ENCODE peak calls at places on chromosomes 3 and 15, in eight cellular contexts. C is stomach, V is tibial nerve, M is fibroblast of pulmonary artery, D is endodermal cell, L is A549, B is AG09309, Z is HCT116. O is an unnamed sample.

GRCh38 chr3:36295206-36295760 is 85.0 kb upstream of the STAC start:
- DNase-seq in C (no peak), V (no peak), M (peak), D (no peak), L (no peak), B (no peak), Z (no peak), O (no peak)

GRCh38 chr3:167669699-167670098 is 16.0 kb upstream of the WDR49 start:
- DNase-seq in C (no peak), V (no peak), M (no peak), D (no peak), L (no peak), B (no peak), Z (no peak), O (no peak)

GRCh38 chr3:177371903-177372302 is 174.6 kb upstream of the TBL1XR1 start:
- DNase-seq in C (no peak), V (no peak), M (no peak), D (no peak), L (no peak), B (no peak), Z (no peak), O (no peak)

GRCh38 chr3:123330441-123330991 is 118.4 kb downstream of the ADCY5 start:
- DNase-seq in C (no peak), V (no peak), M (peak), D (no peak), L (no peak), B (no peak), Z (no peak), O (no peak)

GRCh38 chr15:62933388-62933787 is 109.2 kb upstream of the TPM1 start:
- DNase-seq in C (no peak), V (no peak), M (peak), D (no peak), L (no peak), B (no peak), Z (no peak), O (no peak)

GRCh38 chr3:45555666-45556065 is 38.9 kb upstream of the LIMD1 start:
- DNase-seq in C (no peak), V (no peak), M (no peak), D (peak), L (no peak), B (no peak), Z (no peak), O (no peak)

GRCh38 chr15:36612063-36612788 is 32.8 kb downstream of the CDIN1 start:
- DNase-seq in C (no peak), V (no peak), M (peak), D (no peak), L (peak), B (peak), Z (peak), O (peak)

GRCh38 chr15:74311734-74312444 is 55.6 kb downstream of the CYP11A1 start:
- DNase-seq in C (no peak), V (no peak), M (peak), D (peak), L (peak), B (no peak), Z (peak), O (no peak)

GRCh38 chr15:66882251-66883020 is 180.4 kb downstream of the SMAD6 start:
- DNase-seq in C (no peak), V (no peak), M (peak), D (peak), L (no peak), B (peak), Z (no peak), O (no peak)

DNA sequence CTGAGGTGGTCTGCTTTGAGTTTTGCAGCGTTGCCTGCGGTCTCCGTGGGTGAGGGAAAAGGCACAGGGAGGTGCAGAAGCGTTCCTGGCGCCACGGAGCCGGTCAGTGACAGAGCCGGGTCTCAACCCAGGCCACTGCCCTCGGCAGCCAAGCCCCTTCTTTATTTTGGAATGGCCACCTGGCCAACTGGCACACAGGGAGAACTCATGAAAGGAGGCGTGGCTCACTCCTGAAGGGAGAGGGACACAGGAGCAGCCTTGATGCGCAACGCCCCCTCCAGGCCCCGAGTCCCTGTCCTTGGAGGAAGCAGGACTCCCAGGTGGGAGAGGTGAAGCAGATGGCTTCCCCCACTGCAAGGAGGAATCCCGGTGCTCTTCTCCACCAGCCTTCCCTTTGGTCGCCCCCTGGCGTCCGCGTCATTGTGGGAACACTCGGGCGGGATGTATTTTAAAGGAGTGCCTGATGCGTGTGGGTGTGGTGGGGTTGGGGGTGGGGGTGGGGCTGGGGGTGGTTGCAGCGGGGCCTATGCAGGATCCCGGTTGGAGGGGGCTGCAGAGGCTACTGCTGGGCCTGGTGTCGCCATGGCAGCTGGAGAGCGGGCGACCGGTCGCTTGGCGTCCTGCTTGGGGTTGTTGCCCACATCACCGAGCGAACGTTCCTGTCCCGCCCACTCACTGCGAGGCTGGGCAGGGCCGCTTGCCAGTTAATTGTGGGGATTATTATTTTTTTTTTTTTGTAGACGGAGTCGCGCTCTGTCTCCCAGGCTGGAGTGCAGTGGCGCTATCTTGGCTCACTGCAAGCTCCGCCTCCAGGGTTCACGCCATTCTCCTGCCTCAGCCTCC is 32.6 kb downstream of the APBA2 start:
- DNase-seq in C (no peak), V (no peak), M (peak), D (peak), L (peak), B (no peak), Z (peak), O (no peak)
- TF ChIP-seq CTCF in C (no peak), V (no peak), M (peak), D (peak), L (peak), B (no peak), Z (peak), O (no peak)

GRCh38 chr3:105364113-105364512 is 2.6 kb upstream of the ALCAM start:
- DNase-seq in C (no peak), V (no peak), M (peak), D (no peak), L (no peak), B (no peak), Z (no peak), O (no peak)

GRCh38 chr3:105365171-105365535 is 1.6 kb upstream of the ALCAM start:
- DNase-seq in C (no peak), V (no peak), M (no peak), D (no peak), L (no peak), B (no peak), Z (no peak), O (no peak)

GRCh38 chr3:105359098-105359762 is 7.5 kb upstream of the ALCAM start:
- DNase-seq in C (no peak), V (no peak), M (peak), D (no peak), L (no peak), B (no peak), Z (no peak), O (no peak)

GRCh38 chr3:105365536-105366301 is 990 bp upstream of the ALCAM start:
- DNase-seq in C (peak), V (no peak), M (peak), D (peak), L (peak), B (no peak), Z (no peak), O (no peak)

GRCh38 chr3:105362021-105362665 is 4.6 kb upstream of the ALCAM start:
- DNase-seq in C (no peak), V (no peak), M (peak), D (no peak), L (no peak), B (no peak), Z (no peak), O (no peak)
- H3K4me3 ChIP-seq in C (no peak), V (no peak), M (no peak), D (no peak), L (no peak), B (no peak), Z (no peak), O (no peak)

GRCh38 chr15:71572452-71573053 is 237.8 kb upstream of the NR2E3 start:
- DNase-seq in C (peak), V (no peak), M (peak), D (peak), L (peak), B (no peak), Z (peak), O (no peak)

GRCh38 chr15:71571641-71572040 is 238.7 kb upstream of the NR2E3 start:
- DNase-seq in C (no peak), V (no peak), M (no peak), D (no peak), L (no peak), B (no peak), Z (no peak), O (no peak)

GRCh38 chr15:71577071-71577470 is 233.3 kb upstream of the NR2E3 start:
- DNase-seq in C (no peak), V (no peak), M (no peak), D (no peak), L (no peak), B (no peak), Z (no peak), O (no peak)

GRCh38 chr15:71573599-71573998 is 236.8 kb upstream of the NR2E3 start:
- DNase-seq in C (no peak), V (no peak), M (no peak), D (no peak), L (no peak), B (no peak), Z (no peak), O (no peak)

DNA sequence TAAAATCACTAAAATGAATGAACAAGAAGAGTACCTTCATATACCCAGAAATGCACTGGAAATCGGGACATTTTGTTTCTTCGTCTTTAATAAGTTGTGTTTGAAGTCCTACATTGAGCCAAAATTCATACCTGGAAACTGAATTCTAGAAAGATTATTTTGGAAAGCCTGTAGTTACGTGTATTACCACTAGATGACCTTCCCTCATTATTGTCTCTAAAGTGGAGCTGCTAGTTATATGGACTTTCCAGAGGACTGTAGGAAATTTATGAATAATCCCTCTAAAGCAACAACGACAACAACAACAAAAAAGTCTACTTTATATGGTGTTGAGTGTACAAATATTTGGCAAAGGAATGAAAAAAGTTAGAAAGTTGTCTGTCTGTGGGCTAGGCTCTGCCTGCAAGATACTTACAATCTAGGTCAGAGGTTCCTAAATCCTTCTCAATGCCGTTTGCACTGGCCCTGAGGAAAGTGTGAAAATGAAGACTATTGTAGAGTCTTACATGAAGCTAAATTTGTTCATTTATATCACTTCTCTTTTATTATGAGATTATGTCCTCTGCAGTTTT is 234.8 kb upstream of the NR2E3 start:
- DNase-seq in C (no peak), V (no peak), M (peak), D (no peak), L (peak), B (no peak), Z (no peak), O (no peak)
- TF ChIP-seq CTCF in C (peak), V (peak), M (peak), D (peak), L (peak), B (peak), Z (peak), O (peak)

GRCh38 chr3:128782282-128783146 is 56.5 kb downstream of the RAB7A start:
- DNase-seq in C (no peak), V (no peak), M (no peak), D (no peak), L (no peak), B (no peak), Z (no peak), O (no peak)
- H3K4me3 ChIP-seq in C (no peak), V (no peak), M (no peak), D (no peak), L (no peak), B (no peak), Z (no peak), O (no peak)

DNA sequence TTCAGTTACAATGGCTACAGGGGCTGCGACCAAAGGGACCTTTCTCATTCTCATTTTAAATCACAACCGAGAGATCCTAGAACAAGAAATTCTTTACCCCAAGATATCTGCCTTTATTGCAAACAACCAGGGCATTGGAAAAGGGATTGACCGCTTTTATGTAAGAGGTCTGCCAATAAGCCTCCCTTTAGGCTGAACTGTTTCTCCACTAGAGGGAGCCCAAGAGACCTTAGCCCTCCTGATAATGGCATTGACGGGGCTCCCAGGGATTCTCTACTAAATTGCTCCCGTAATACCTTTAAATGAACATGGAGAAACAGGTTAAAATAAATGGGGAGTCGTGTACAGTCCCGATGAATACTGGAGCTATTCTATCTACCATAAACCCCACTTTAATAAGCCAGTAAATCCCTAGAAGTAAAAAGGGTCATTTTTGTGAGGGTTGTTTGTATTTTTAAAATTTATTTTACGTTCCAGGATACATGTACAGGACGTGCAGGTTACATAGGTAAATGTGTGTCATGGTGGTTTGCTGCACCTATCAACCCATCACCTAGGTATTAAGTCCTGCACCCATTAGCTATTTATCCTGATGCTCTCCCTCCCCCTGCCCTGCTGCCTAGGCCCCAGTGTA is 7.5 kb upstream of the IGSF10 start:
- DNase-seq in C (peak), V (no peak), M (peak), D (peak), L (peak), B (no peak), Z (peak), O (no peak)
- TF ChIP-seq CTCF in C (peak), V (peak), M (peak), D (peak), L (peak), B (peak), Z (peak), O (peak)

GRCh38 chr3:149623819-149624218 is 34.0 kb downstream of the WWTR1 start:
- DNase-seq in C (no peak), V (no peak), M (no peak), D (no peak), L (no peak), B (no peak), Z (no peak), O (no peak)

GRCh38 chr3:149618151-149619123 is 39.4 kb downstream of the WWTR1 start:
- DNase-seq in C (no peak), V (no peak), M (peak), D (peak), L (peak), B (no peak), Z (no peak), O (no peak)

GRCh38 chr3:149615731-149616221 is 42.0 kb downstream of the WWTR1 start:
- DNase-seq in C (no peak), V (no peak), M (peak), D (no peak), L (no peak), B (no peak), Z (no peak), O (no peak)

GRCh38 chr3:149621218-149622005 is 36.4 kb downstream of the WWTR1 start:
- DNase-seq in C (no peak), V (no peak), M (peak), D (no peak), L (no peak), B (peak), Z (no peak), O (peak)

DNA sequence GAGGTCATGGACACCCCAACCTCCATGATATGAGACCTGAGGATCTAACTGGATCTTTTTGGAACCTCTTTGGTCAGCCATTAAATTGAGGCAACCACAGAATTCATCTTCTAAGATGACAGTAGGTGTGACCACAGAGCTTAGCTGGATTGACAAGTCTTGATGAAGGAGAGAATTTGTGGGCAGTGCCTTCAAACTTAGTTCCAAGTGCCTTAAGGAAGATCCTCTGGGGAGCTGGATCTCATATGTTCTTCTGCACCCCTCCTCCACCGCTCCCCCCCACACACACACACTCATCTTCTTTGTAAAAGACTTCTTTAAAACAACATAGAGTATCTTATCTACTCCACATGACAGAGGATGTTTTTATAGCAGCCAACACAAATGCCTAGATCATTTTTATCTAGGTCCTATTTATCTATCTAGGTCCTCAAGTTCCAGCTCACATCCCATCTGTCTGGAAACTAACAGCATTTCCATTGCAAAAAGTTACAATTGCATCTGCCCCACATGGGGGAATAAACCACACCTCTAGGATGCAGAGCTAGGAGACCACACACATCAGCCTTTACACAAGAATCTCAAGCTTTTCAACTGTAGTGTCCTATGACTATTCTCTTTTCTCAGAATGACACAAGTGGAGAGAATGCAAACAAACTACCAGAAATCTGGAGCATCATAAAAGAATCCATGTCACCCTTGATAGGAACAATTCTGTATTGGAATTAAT is 37.4 kb downstream of the WWTR1 start:
- DNase-seq in C (no peak), V (no peak), M (peak), D (no peak), L (no peak), B (no peak), Z (no peak), O (peak)
- H3K4me3 ChIP-seq in C (no peak), V (no peak), M (no peak), D (no peak), L (no peak), B (no peak), Z (no peak), O (peak)

DNA sequence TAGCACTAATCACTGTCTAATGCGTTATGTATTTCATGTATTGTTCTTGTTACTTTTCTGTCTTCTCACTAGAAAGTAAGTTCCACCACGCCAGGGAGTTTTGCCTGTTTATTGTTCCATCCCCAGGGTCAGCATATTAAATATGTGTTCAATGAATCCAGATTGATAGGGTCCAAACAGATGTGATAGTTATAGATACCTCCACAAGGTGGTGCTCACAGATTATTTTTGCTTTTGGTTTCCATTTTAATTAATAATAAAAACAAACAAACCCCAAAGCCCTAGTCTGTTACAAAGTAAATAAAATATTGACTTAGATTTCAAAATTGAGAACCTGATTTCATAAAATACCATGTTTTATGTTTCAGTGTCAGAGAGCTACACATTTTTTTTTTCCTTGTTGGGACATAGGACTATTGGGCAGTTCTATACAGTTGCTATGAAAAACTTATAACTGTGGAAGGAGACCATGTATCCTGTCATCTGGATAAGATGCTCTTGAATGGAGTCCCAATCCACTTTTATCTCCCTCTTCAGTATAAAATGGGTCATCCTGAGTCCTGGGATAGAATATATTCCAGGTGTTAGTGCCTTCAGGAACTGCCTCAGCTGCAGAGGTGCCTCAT is 12.4 kb downstream of the OTOL1 start:
- DNase-seq in C (no peak), V (no peak), M (peak), D (no peak), L (peak), B (no peak), Z (no peak), O (no peak)
- TF ChIP-seq CTCF in C (no peak), V (no peak), M (peak), D (peak), L (peak), B (peak), Z (peak), O (no peak)